ENCODE peak calls at places on chromosome 5, in five cellular contexts. C, I, L, P and X are unnamed samples.

GRCh38 chr5:172339264-172340180 is 56.0 kb upstream of the UBTD2 start:
- DNase-seq in C (no peak), I (no peak), L (no peak), P (no peak), X (no peak)

GRCh38 chr5:122967625-122968024 is 68.9 kb downstream of the PPIC start:
- DNase-seq in C (no peak), I (no peak), L (no peak), P (no peak), X (no peak)

GRCh38 chr5:166566725-166567124 is 1724.7 kb upstream of the WWC1 start:
- DNase-seq in C (no peak), I (no peak), L (no peak), P (no peak), X (no peak)

GRCh38 chr5:131986161-131986912 is 25.1 kb downstream of the ACSL6 start:
- DNase-seq in C (no peak), I (no peak), L (no peak), P (no peak), X (no peak)

GRCh38 chr5:106399381-106399780 is 1271.4 kb downstream of the EFNA5 start:
- DNase-seq in C (peak; percentile 54), I (peak; percentile 21), L (no peak), P (no peak), X (no peak)

GRCh38 chr5:158022393-158022792 is 163.4 kb upstream of the CLINT1 start:
- DNase-seq in C (no peak), I (no peak), L (no peak), P (no peak), X (no peak)

GRCh38 chr5:947626-948471 is 55.2 kb downstream of the TRIP13 start:
- DNase-seq in C (no peak), I (no peak), L (no peak), P (no peak), X (no peak)

GRCh38 chr5:95959964-95960801 is 1.5 kb downstream of the ELL2 start:
- DNase-seq in C (peak; percentile 44), I (peak; percentile 49), L (peak; percentile 23), P (no peak), X (no peak)

GRCh38 chr5:158979749-158980521 is 119.8 kb downstream of the EBF1 start:
- DNase-seq in C (peak; percentile 35), I (peak; percentile 33), L (peak; percentile 63), P (peak; percentile 38), X (no peak)

GRCh38 chr5:41517909-41518308 is 7.5 kb upstream of the PLCXD3 start:
- DNase-seq in C (no peak), I (peak; percentile 27), L (no peak), P (no peak), X (no peak)

GRCh38 chr5:62594364-62594984 is 15.9 kb downstream of the LRRC70 start:
- DNase-seq in C (no peak), I (no peak), L (no peak), P (no peak), X (no peak)

GRCh38 chr5:74938250-74938649 is 72.1 kb upstream of the FAM169A start:
- DNase-seq in C (no peak), I (peak; percentile 42), L (no peak), P (no peak), X (peak; percentile 32)

GRCh38 chr5:59768204-59769040 is 125.1 kb downstream of the PDE4D start:
- DNase-seq in C (peak; percentile 60), I (peak; percentile 81), L (peak; percentile 37), P (peak; percentile 54), X (peak; percentile 36)

GRCh38 chr5:76104027-76104426 is 20.8 kb downstream of the SV2C start:
- DNase-seq in C (peak; percentile 41), I (peak; percentile 19), L (no peak), P (no peak), X (no peak)

GRCh38 chr5:139806726-139807646 is 11.4 kb downstream of the PSD2 start:
- DNase-seq in C (no peak), I (no peak), L (no peak), P (no peak), X (no peak)

GRCh38 chr5:145471831-145472616 is 363.1 kb downstream of the PRELID2 start:
- DNase-seq in C (no peak), I (no peak), L (no peak), P (no peak), X (peak; percentile 48)

GRCh38 chr5:75659791-75660453 is 48.7 kb downstream of the ANKDD1B start:
- DNase-seq in C (no peak), I (no peak), L (no peak), P (no peak), X (no peak)

DNA sequence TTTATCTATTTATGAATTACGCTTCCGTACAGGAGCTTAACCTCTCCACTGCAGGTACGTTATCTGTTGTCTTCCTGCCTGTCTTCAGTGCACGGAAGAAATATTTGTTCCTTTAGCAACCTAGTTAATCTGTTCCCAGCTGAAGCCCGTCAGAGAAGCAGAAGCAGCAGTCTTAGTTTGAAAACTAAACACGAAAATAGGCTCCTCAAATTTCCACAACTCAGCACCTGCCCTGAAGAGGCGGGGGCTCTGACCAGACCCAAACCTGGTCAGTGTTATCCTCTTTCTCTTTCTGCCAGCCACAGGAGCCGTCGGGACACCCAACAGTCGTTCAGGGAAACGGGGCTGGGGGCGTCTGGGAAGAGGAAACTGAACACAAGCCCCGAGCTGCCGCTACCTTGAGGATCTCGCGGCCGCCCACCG is 426 bp downstream of the NUDCD2 start:
- DNase-seq in C (no peak), I (peak; percentile 59), L (no peak), P (no peak), X (no peak)
- TF ChIP-seq CTCF in C (peak; percentile 34), I (no peak), L (no peak), P (no peak), X (no peak)

GRCh38 chr5:179404321-179405053 is 59.2 kb upstream of the ADAMTS2 start:
- DNase-seq in C (no peak), I (peak; percentile 39), L (no peak), P (no peak), X (peak; percentile 45)
- TF ChIP-seq CTCF in C (no peak), I (peak; percentile 48), L (no peak), P (no peak), X (peak; percentile 75)

DNA sequence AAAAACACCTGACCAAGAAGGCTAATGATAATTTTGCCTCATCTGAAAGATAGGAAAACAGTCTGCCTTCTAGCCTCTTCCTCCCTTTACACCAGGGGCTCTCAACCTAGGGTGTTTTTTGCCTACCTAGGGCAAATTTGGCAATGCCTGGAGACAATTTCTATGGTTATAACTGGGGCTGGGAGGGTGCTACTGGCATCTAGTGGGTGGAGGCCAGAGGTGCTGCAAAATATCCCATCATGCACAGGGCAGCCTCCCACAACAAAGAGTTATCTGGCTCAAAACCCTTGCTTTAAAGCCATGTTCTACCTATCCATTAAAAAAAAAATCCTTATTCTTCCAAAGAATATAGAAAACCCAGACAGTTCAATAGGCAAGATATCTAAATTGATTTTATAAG is 45.0 kb upstream of the NR3C1 start:
- DNase-seq in C (no peak), I (no peak), L (no peak), P (no peak), X (no peak)
- TF ChIP-seq CTCF in C (no peak), I (peak; percentile 6), L (no peak), P (no peak), X (no peak)

DNA sequence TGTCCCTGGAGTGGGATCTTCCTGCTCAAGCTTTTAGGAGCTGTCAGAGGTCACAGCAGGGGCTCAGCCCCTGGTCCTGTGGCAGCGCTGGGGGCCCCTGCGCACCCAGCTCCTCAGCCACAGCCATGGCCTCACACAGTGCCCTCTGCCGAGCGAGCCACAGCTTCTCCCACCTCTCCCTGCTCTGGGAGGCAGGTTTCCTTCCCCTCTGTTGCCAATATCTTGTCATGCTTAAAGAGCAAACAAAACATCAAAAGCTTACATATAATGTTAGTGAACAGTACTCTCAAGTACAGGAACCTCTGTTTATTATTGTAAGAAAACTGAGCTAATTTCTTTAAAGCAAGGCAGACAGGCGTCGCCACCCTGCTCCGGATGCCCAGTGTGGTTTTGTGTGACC is 401.5 kb upstream of the IRX1 start:
- DNase-seq in C (no peak), I (no peak), L (no peak), P (no peak), X (no peak)
- TF ChIP-seq CTCF in C (no peak), I (no peak), L (no peak), P (no peak), X (no peak)

DNA sequence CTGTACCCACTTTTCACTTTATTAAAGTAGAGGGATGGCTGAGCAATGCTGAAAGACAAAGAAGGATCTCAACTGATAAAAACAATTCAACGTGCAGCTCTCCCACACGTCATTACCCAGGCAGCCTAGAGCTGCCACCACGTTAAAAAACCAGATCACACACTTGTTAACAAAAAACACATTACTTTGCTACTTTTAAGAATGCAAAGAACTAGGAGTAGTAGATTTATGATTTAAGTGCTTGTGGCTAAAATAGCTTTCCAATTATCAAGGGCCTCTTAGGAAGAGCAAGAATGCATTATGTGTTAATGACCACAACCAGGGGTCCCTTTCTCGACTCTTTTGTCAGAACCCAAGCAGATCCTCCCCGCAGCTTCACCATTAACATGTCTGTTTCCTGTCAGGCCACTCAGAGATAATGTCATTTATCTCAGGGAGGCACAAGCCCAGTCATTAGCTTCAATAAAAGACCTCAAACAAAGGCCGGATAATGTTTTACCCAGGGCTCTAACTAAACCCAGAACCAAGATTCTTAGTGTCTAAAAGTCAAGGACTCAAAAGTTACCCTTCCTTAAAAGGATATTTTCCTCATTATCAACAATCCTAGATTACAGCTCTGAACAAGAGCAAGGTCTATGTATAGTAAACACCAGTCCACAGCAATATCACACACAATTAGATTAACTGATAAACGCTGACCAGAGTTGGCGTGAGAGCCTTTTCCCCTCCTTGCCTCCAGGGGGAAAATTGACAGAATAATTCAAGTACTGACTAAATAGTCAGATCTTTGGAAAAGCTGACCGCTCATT is 7.5 kb downstream of the ZNF608 start:
- DNase-seq in C (no peak), I (peak; percentile 23), L (no peak), P (no peak), X (no peak)
- TF ChIP-seq CTCF in C (no peak), I (no peak), L (peak; percentile 16), P (no peak), X (no peak)

DNA sequence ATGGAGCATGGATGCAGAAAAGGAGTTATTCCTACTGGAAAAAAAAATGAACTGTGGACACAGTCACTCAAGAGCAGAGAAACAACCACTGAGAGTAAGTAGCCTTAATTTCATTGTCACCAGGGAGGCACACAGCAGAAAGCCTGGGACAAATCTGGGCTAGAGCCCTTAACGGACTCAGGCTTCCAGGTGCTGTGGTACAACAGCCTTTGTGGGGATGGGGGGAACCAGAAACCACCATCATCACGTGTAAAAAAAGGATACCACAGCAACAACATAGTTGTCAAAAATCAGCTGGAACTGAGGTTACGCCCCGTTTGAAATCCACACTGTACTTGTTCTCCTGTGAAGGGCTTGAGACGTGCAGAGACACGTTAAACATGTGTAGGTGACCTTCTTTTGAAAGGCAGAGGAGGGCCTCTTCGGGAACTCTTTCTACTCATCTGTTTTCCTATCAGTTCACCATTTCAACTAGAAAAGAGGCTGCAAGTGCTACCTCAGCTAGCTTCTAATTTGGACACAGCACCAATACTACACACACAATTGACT is 16.6 kb upstream of the PLPP1 start:
- DNase-seq in C (peak; percentile 26), I (no peak), L (no peak), P (no peak), X (no peak)
- TF ChIP-seq CTCF in C (no peak), I (no peak), L (no peak), P (no peak), X (no peak)

GRCh38 chr5:135162661-135163265 is 128.7 kb upstream of the PITX1 start:
- DNase-seq in C (no peak), I (peak; percentile 33), L (no peak), P (no peak), X (no peak)
- TF ChIP-seq CTCF in C (no peak), I (peak; percentile 52), L (no peak), P (no peak), X (peak; percentile 45)

GRCh38 chr5:151517122-151517920 is 69.9 kb downstream of the SLC36A1 start:
- DNase-seq in C (no peak), I (no peak), L (no peak), P (no peak), X (no peak)

GRCh38 chr5:151523335-151523734 is 67.8 kb downstream of the FAT2 start:
- DNase-seq in C (peak; percentile 73), I (peak; percentile 44), L (no peak), P (no peak), X (peak; percentile 54)

GRCh38 chr5:151520294-151520693 is 70.8 kb downstream of the FAT2 start:
- DNase-seq in C (no peak), I (no peak), L (no peak), P (no peak), X (no peak)
- TF ChIP-seq CTCF in C (no peak), I (peak; percentile 8), L (no peak), P (no peak), X (no peak)